ENCODE peak calls at places on chromosomes 13 and 19, in six cellular contexts. One of them, this sample, is unnamed.

GRCh38 chr13:101301053-101301452 is 115.3 kb downstream of the NALCN start:
- ATAC-seq in A549: no peak
- ATAC-seq in K562: no peak
- ATAC-seq in GM12878: no peak
- ATAC-seq in HepG2: peak
- ATAC-seq in upper lobe of left lung: no peak
- ATAC-seq in this sample: no peak

GRCh38 chr13:40626566-40626965 is 39.9 kb downstream of the FOXO1 start:
- ATAC-seq in A549: no peak
- ATAC-seq in K562: no peak
- ATAC-seq in GM12878: no peak
- ATAC-seq in HepG2: no peak
- ATAC-seq in upper lobe of left lung: no peak
- ATAC-seq in this sample: no peak

GRCh38 chr13:94129490-94129894 is 350.0 kb downstream of the DCT start:
- ATAC-seq in A549: no peak
- ATAC-seq in K562: no peak
- ATAC-seq in GM12878: no peak
- ATAC-seq in HepG2: no peak
- ATAC-seq in upper lobe of left lung: no peak
- ATAC-seq in this sample: peak

GRCh38 chr13:99046851-99047250 is 69.0 kb upstream of the DOCK9 start:
- ATAC-seq in A549: no peak
- ATAC-seq in K562: no peak
- ATAC-seq in GM12878: no peak
- ATAC-seq in HepG2: no peak
- ATAC-seq in upper lobe of left lung: no peak
- ATAC-seq in this sample: no peak

GRCh38 chr19:2087621-2088100 is 8.5 kb downstream of the MOB3A start:
- ATAC-seq in A549: no peak
- ATAC-seq in K562: peak
- ATAC-seq in GM12878: peak
- ATAC-seq in HepG2: peak
- ATAC-seq in upper lobe of left lung: peak
- ATAC-seq in this sample: no peak

GRCh38 chr19:1837625-1838105 is 10.6 kb downstream of the REXO1 start:
- ATAC-seq in A549: peak
- ATAC-seq in K562: peak
- ATAC-seq in GM12878: peak
- ATAC-seq in HepG2: peak
- ATAC-seq in upper lobe of left lung: peak
- ATAC-seq in this sample: peak

GRCh38 chr13:29384466-29384865 is 211.0 kb downstream of the SLC7A1 start:
- ATAC-seq in A549: no peak
- ATAC-seq in K562: peak
- ATAC-seq in GM12878: no peak
- ATAC-seq in HepG2: no peak
- ATAC-seq in upper lobe of left lung: no peak
- ATAC-seq in this sample: no peak

GRCh38 chr19:32350492-32350891 is 5.1 kb downstream of the ZNF507 start:
- ATAC-seq in A549: no peak
- ATAC-seq in K562: no peak
- ATAC-seq in GM12878: no peak
- ATAC-seq in HepG2: peak
- ATAC-seq in upper lobe of left lung: no peak
- ATAC-seq in this sample: no peak

GRCh38 chr19:48452656-48453480 is 2.5 kb upstream of the KCNJ14 start:
- ATAC-seq in A549: no peak
- ATAC-seq in K562: no peak
- ATAC-seq in GM12878: no peak
- ATAC-seq in HepG2: no peak
- ATAC-seq in upper lobe of left lung: no peak
- ATAC-seq in this sample: no peak

GRCh38 chr13:39417643-39418042 is 185.3 kb downstream of the LHFPL6 start:
- ATAC-seq in A549: no peak
- ATAC-seq in K562: no peak
- ATAC-seq in GM12878: no peak
- ATAC-seq in HepG2: no peak
- ATAC-seq in upper lobe of left lung: no peak
- ATAC-seq in this sample: no peak

GRCh38 chr13:30126903-30127428 is 180.4 kb downstream of the KATNAL1 start:
- ATAC-seq in A549: no peak
- ATAC-seq in K562: no peak
- ATAC-seq in GM12878: no peak
- ATAC-seq in HepG2: no peak
- ATAC-seq in upper lobe of left lung: no peak
- ATAC-seq in this sample: no peak

DNA sequence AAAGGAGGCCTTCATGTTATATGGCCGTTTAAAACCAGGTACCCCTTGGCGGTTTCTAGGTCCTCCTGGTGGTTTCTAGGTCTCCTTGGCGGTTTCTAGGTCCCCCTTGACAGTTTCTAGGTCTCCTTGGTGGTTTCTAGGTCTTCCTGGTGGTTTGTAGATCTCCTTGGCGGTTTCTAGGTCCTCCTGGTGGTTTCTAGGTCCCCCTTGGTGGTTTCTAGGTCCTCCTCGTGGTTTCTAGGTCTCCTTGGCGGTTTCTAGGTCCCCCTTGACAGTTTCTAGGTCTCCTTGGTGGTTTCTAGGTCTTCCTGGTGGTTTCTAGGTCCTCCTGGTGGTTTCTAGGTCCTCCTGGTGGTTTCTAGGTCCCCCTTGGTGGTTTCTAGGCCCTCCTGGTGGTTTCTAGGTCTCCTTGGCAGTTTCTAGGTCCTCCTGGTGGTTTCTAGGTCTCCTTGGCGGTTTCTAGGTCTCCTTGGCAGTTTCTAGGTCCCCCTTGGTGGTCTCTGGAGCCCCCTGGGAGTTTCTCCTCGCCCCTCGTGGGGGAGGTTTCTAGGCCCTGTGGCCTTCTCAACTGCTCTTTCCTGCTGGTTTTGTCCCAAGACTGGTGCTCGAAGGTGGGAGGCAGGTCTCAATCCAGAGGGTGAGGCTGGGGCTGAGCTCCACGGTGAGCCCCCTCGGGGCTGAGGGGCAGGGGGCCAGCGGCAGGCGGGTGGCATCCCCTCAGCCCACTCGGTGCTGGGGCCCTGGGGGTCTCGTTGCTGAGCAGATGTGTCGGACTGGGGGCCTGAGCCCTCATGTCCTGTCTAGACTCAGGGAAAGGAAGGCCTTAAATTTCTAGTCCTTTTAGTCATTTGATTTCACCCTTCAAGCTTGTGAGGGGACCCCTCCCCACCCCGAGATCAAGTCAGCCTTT is 8.0 kb downstream of the HCN2 start:
- ATAC-seq in A549: no peak
- ATAC-seq in K562: no peak
- ATAC-seq in GM12878: no peak
- ATAC-seq in HepG2: no peak
- ATAC-seq in upper lobe of left lung: no peak
- ATAC-seq in this sample: no peak
- TF ChIP-seq EP300 in A549: no peak
- TF ChIP-seq EP300 in K562: peak
- TF ChIP-seq EP300 in GM12878: no peak
- TF ChIP-seq EP300 in HepG2: no peak
- TF ChIP-seq EP300 in upper lobe of left lung: no peak
- TF ChIP-seq EP300 in this sample: no peak

GRCh38 chr13:97279079-97279411 is 56.9 kb downstream of the MBNL2 start:
- ATAC-seq in A549: no peak
- ATAC-seq in K562: no peak
- ATAC-seq in GM12878: no peak
- ATAC-seq in HepG2: no peak
- ATAC-seq in upper lobe of left lung: peak
- ATAC-seq in this sample: peak
- H3K4me3 ChIP-seq in A549: no peak
- H3K4me3 ChIP-seq in K562: no peak
- H3K4me3 ChIP-seq in GM12878: no peak
- H3K4me3 ChIP-seq in HepG2: no peak
- H3K4me3 ChIP-seq in upper lobe of left lung: no peak
- H3K4me3 ChIP-seq in this sample: no peak

GRCh38 chr19:10653732-10654609 is at the start of gene ILF3:
- ATAC-seq in A549: peak
- ATAC-seq in K562: peak
- ATAC-seq in GM12878: peak
- ATAC-seq in HepG2: peak
- ATAC-seq in upper lobe of left lung: peak
- ATAC-seq in this sample: peak
- TF ChIP-seq EP300 in A549: no peak
- TF ChIP-seq EP300 in K562: peak
- TF ChIP-seq EP300 in GM12878: peak
- TF ChIP-seq EP300 in HepG2: no peak
- TF ChIP-seq EP300 in upper lobe of left lung: no peak
- TF ChIP-seq EP300 in this sample: no peak

GRCh38 chr19:10318807-10319426 is 3.1 kb upstream of the FDX2 start:
- ATAC-seq in A549: no peak
- ATAC-seq in K562: no peak
- ATAC-seq in GM12878: no peak
- ATAC-seq in HepG2: no peak
- ATAC-seq in upper lobe of left lung: no peak
- ATAC-seq in this sample: no peak

GRCh38 chr19:10320602-10321416 is 5.0 kb upstream of the FDX2 start:
- ATAC-seq in A549: no peak
- ATAC-seq in K562: no peak
- ATAC-seq in GM12878: no peak
- ATAC-seq in HepG2: peak
- ATAC-seq in upper lobe of left lung: peak
- ATAC-seq in this sample: no peak

GRCh38 chr19:10317857-10318462 is 2.1 kb upstream of the FDX2 start:
- ATAC-seq in A549: no peak
- ATAC-seq in K562: no peak
- ATAC-seq in GM12878: no peak
- ATAC-seq in HepG2: no peak
- ATAC-seq in upper lobe of left lung: no peak
- ATAC-seq in this sample: no peak

GRCh38 chr19:10321874-10322835 is 6.3 kb upstream of the FDX2 start:
- ATAC-seq in A549: peak
- ATAC-seq in K562: no peak
- ATAC-seq in GM12878: no peak
- ATAC-seq in HepG2: peak
- ATAC-seq in upper lobe of left lung: no peak
- ATAC-seq in this sample: no peak

GRCh38 chr19:10321417-10321797 is 5.6 kb upstream of the FDX2 start:
- ATAC-seq in A549: peak
- ATAC-seq in K562: no peak
- ATAC-seq in GM12878: no peak
- ATAC-seq in HepG2: no peak
- ATAC-seq in upper lobe of left lung: peak
- ATAC-seq in this sample: no peak
- H3K4me3 ChIP-seq in A549: no peak
- H3K4me3 ChIP-seq in K562: no peak
- H3K4me3 ChIP-seq in GM12878: no peak
- H3K4me3 ChIP-seq in HepG2: no peak
- H3K4me3 ChIP-seq in upper lobe of left lung: no peak
- H3K4me3 ChIP-seq in this sample: no peak

DNA sequence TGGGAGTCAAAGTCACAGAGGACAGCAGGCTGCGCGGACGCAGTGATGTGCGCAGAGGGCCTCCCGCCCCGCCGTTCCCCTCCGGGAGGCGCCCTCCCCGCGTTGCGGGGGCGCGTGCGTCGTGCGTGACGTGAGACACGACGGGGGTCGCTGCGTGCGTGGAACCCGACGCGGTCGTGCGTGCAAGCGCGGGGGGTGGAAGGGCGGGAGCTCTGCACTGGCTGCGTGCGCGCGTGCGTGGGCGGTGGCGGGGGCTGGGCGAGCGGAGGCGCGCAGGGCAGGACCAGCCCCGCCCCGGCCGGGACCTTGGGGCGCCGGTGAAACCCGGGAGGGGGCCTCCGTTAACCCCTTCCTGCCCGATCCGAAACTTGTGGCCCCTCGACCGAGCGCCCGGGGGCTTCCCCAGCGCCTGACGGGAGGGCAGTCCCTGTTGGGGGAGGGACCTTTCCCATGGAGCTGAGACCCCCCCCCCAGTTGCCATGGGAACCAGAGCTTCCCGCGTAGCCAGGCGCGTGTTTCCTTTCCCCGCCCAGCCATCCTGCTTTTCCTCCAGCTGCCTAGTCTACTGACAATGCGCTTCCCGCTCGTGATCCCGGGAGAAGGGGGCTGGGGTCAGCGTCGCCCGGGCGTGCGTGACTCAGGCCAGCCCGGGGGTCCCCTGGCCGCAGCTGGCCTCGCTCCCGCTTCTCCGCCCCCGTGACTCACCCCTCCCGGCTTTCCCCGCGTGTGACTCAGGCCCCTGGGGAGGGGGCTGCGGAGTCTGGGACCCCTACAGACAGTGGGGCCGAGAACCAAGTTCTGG is 7.3 kb upstream of the HOOK2 start:
- ATAC-seq in A549: peak
- ATAC-seq in K562: peak
- ATAC-seq in GM12878: peak
- ATAC-seq in HepG2: no peak
- ATAC-seq in upper lobe of left lung: peak
- ATAC-seq in this sample: peak
- TF ChIP-seq EP300 in A549: no peak
- TF ChIP-seq EP300 in K562: peak
- TF ChIP-seq EP300 in GM12878: peak
- TF ChIP-seq EP300 in HepG2: no peak
- TF ChIP-seq EP300 in upper lobe of left lung: peak
- TF ChIP-seq EP300 in this sample: peak

DNA sequence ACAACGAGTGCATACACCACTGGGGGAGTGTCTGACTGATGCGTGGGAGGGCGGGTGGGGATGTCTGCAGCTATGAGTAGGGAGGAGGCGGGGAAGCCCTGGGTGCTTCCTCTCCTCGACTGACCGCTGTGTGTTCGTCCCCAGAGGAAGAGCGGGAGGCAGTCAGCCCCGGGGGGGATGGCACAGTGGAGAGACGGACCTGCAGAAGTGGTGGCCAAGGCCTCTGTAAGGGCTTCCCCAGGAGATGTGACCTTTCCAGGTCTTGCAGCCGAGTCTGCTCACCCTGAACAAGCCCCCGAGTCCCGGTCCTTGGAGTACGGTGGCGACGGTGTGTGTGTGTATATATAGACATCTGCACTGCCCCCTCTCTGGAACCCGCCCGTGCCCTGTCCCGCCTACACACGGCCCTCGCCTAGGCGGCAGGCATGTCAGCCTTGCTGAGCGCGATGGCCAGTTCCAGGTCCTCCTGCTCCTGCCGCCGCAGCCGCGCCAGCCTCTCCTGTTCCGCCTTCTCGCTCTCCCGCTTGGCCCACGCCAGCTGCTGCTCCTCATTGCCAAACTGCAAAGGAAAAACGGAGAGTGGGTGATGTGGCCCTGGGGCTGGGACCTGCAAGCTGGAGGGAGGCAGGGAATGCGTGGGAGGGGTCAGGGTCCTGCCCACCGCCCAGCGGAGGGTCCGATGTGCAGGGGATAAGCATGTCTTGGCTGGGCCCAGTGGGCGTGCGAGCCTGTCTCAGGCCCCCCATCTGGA is 30.8 kb downstream of the KLF2 start:
- ATAC-seq in A549: no peak
- ATAC-seq in K562: peak
- ATAC-seq in GM12878: peak
- ATAC-seq in HepG2: no peak
- ATAC-seq in upper lobe of left lung: peak
- ATAC-seq in this sample: peak
- H3K4me3 ChIP-seq in A549: no peak
- H3K4me3 ChIP-seq in K562: no peak
- H3K4me3 ChIP-seq in GM12878: no peak
- H3K4me3 ChIP-seq in HepG2: no peak
- H3K4me3 ChIP-seq in upper lobe of left lung: peak
- H3K4me3 ChIP-seq in this sample: no peak